ENCODE peak calls at places on chromosomes 11 and 22, in seven cellular contexts. T is left ventricle myocardium inferior, U is PC-3, V is tibial artery, H is sigmoid colon, P is right lobe of liver, G is upper lobe of left lung. N is an unnamed sample.

GRCh38 chr22:38415561-38416321 is 39.3 kb downstream of the KCNJ4 start:
- DNase-seq in T (peak; percentile 64), U (no peak), V (no peak), H (peak; percentile 50), P (no peak), G (no peak), N (no peak)

GRCh38 chr22:45684752-45685359 is 13.2 kb downstream of the ATXN10 start:
- DNase-seq in T (no peak), U (no peak), V (no peak), H (no peak), P (no peak), G (no peak), N (no peak)

GRCh38 chr11:70934999-70935768 is 317.2 kb downstream of the SHANK2 start:
- DNase-seq in T (no peak), U (peak; percentile 73), V (no peak), H (no peak), P (no peak), G (no peak), N (no peak)

GRCh38 chr11:116601734-116602636 is 170.8 kb downstream of the BUD13 start:
- DNase-seq in T (no peak), U (no peak), V (no peak), H (peak; percentile 45), P (no peak), G (no peak), N (no peak)

GRCh38 chr22:30421695-30422480 is 3.7 kb upstream of the MTFP1 start:
- DNase-seq in T (no peak), U (peak; percentile 19), V (no peak), H (no peak), P (no peak), G (no peak), N (no peak)

GRCh38 chr11:45180158-45180887 is 33.9 kb downstream of the PRDM11 start:
- DNase-seq in T (peak; percentile 58), U (peak; percentile 56), V (no peak), H (peak; percentile 82), P (peak; percentile 65), G (peak; percentile 92), N (no peak)

GRCh38 chr22:26897384-26897783 is 240.0 kb downstream of the MIAT start:
- DNase-seq in T (no peak), U (no peak), V (no peak), H (no peak), P (no peak), G (no peak), N (no peak)

GRCh38 chr22:46422896-46423295 is 87.4 kb downstream of the TRMU start:
- DNase-seq in T (peak; percentile 58), U (no peak), V (no peak), H (no peak), P (peak; percentile 74), G (peak; percentile 22), N (no peak)

GRCh38 chr22:41722496-41722895 is 23.2 kb downstream of the MEI1 start:
- DNase-seq in T (no peak), U (peak; percentile 3), V (no peak), H (no peak), P (no peak), G (no peak), N (no peak)

DNA sequence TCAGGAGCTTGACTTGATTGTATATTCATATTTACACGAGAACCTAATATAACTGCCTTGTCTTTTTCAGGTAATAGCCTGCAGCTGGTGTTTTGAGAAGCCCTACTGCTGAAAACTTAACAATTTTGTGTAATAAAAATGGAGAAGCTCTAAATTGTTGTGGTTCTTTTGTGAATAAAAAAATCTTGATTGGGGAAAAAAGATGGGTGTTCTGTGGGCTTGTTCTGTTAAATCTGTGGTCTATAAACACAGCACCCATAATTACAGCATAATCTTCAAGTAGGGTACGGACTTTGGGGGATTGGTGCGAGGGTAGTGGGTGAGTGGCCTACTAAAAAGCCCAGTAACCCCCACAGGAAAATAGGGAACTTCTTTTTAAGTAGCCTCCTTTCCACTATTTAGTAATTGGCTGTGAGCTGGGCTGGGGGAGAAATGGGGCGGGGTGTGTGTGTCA is 7.5 kb downstream of the MALAT1 start:
- DNase-seq in T (no peak), U (peak; percentile 25), V (no peak), H (no peak), P (no peak), G (no peak), N (no peak)
- H3K4me3 ChIP-seq in T (peak overlapping the region; percentile 89), U (no peak overlapping the region), V (peak overlapping the region; percentile 74), H (peak overlapping the region; percentile 92), P (no peak overlapping the region), G (no peak overlapping the region), N (peak overlapping the region; percentile 91)

GRCh38 chr22:22955276-22955798 is 67.7 kb downstream of the IGLL5 start:
- DNase-seq in T (no peak), U (no peak), V (no peak), H (no peak), P (no peak), G (no peak), N (no peak)

GRCh38 chr22:22953796-22954195 is 66.2 kb downstream of the IGLL5 start:
- DNase-seq in T (no peak), U (no peak), V (no peak), H (no peak), P (no peak), G (no peak), N (no peak)

GRCh38 chr22:22957090-22957489 is 69.5 kb downstream of the IGLL5 start:
- DNase-seq in T (no peak), U (no peak), V (no peak), H (no peak), P (no peak), G (no peak), N (no peak)

GRCh38 chr22:22958621-22959020 is 71.0 kb downstream of the IGLL5 start:
- DNase-seq in T (no peak), U (no peak), V (no peak), H (no peak), P (no peak), G (no peak), N (no peak)

DNA sequence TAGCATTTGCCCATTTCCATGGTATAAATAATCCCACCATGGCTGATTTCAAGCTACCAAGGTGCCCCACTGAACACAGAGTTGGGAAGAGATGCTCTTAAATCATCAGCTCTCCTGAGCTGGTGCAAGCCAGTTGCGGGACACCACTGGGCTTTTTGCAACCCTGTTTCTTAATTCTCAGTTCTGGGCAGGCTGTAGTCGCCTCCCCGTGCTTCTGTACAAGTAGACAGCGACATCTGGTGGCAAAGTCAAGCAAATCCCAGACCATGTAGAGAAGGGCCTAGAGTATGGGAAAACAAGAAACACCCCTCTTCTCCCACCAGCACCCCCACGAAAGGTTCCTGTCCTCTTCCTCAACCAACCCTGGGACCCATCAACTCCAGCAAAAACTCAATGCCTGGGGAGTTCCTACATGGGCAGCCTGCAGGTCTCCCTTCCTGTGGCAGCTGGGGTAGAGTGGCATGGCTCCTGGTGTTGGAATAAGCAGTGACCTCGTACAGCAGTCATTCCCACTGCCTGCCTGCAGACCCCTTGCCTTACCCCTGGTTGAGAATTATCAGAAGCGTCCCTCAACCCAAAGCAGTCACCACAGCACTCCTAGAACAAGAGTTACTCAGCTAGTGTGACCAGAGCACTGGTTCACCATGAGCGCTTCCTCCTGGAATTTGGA is 68.4 kb downstream of the IGLL5 start:
- DNase-seq in T (no peak), U (peak; percentile 68), V (peak; percentile 77), H (peak; percentile 79), P (peak; percentile 62), G (no peak), N (peak; percentile 62)
- TF ChIP-seq CTCF in T (peak; percentile 88), U (peak; percentile 73), V (peak; percentile 59), H (peak; percentile 61), P (peak; percentile 79), G (peak; percentile 74), N (peak; percentile 84)

DNA sequence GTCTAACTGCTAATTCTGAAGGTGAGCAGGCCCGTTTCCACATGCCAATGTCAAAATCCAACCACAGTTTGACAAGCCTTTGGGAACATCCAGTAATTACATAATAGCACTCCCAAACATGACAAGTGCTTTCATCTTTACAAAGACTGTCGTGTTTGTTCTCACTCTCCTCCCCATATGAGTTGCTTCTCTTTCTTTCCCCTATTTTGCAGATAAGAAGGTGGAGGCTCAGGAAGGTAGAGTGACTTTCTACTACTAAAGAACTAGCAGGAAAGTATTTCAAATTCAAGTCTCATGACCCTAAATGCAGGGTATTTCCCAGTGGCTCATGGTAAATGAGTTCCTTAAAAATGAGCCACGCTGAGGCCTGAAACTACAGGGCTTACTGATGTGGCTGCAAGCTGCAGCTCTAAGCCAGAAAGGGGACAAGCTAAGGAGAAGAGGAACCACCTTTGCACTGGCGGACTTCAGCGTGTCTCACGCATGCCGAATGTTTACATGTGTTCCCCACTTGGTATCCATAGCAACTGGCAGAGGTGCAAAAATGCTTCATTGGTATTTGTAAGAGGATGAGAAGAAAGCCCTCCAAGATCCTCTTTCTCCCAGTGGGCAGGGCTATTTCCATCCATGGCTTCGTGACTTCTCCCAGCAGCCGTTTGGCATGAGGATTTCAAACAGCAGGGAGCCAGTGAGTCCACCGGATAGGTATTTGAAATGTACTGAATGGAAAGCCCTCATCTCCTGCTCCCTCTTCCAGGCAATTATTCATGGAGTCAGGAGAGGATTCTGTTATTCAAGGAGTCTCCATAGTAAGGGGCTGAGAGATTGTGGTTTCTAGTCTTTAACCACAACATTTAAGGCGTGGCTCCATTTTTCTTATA is 55.5 kb upstream of the CD44 start:
- DNase-seq in T (peak; percentile 29), U (peak; percentile 57), V (peak; percentile 53), H (peak; percentile 87), P (peak; percentile 29), G (no peak), N (peak; percentile 100)
- H3K4me3 ChIP-seq in T (no peak overlapping the region), U (no peak overlapping the region), V (no peak overlapping the region), H (no peak overlapping the region), P (no peak overlapping the region), G (no peak overlapping the region), N (no peak overlapping the region)

GRCh38 chr11:65266210-65266609 is 4.4 kb downstream of the POLA2 start:
- DNase-seq in T (no peak), U (no peak), V (no peak), H (no peak), P (no peak), G (no peak), N (no peak)
- TF ChIP-seq CTCF in T (no peak), U (peak; percentile 35), V (no peak), H (no peak), P (no peak), G (no peak), N (peak; percentile 54)

DNA sequence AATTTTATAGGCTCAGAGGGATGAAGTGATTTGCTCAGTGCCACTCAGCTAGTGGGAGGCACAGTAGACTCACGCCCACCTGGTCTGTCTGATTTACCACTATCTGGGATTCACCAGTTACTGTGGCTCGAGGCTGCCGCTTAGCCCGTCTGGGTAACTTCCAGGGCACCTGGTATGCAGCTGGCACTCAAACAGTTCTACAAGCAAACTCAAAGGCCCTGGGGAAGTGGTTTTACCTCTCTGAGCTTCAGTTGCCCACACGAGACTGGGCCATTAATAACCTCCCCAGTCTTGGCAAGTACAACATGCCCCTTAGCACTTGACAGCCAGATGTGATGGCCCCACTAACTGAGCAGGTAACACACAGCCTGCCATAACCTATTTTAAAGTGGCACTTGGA is 2.6 kb downstream of the GDPD5 start:
- DNase-seq in T (no peak), U (no peak), V (no peak), H (no peak), P (no peak), G (no peak), N (no peak)
- H3K4me3 ChIP-seq in T (no peak overlapping the region), U (no peak overlapping the region), V (no peak overlapping the region), H (no peak overlapping the region), P (no peak overlapping the region), G (no peak overlapping the region), N (no peak overlapping the region)

GRCh38 chr11:77413850-77414249 is 60.0 kb downstream of the PAK1 start:
- DNase-seq in T (no peak), U (no peak), V (no peak), H (no peak), P (no peak), G (no peak), N (no peak)
- TF ChIP-seq CTCF in T (no peak), U (peak; percentile 12), V (no peak), H (no peak), P (no peak), G (no peak), N (no peak)